ENCODE peak calls at places on chromosomes 3 and 15, in six cellular contexts. R is hepatocyte, S is GM23248, L is fibroblast of lung, U is astrocyte, K is PC-3. H is an unnamed sample. For H3K4me1, the result is how much of the 10 kb centered on the place peaks cover.

GRCh38 chr3:8509961-8510360 is 8.3 kb downstream of the LMCD1 start:
- DNase-seq in R (no peak), S (peak), L (peak), U (peak), K (peak), H (no peak)

GRCh38 chr3:71708478-71709098 is 16.6 kb downstream of the EIF4E3 start:
- DNase-seq in R (no peak), S (no peak), L (no peak), U (no peak), K (no peak), H (no peak)

GRCh38 chr3:56985460-56986327 is 74.8 kb upstream of the SPATA12 start:
- DNase-seq in R (no peak), S (peak), L (peak), U (peak), K (no peak), H (no peak)

GRCh38 chr3:101675709-101676218 is 1.2 kb downstream of the ZBTB11 start:
- DNase-seq in R (peak), S (no peak), L (no peak), U (no peak), K (peak), H (no peak)

GRCh38 chr3:180322829-180323228 is 279.1 kb upstream of the TTC14 start:
- DNase-seq in R (no peak), S (no peak), L (no peak), U (no peak), K (no peak), H (no peak)

GRCh38 chr3:11549580-11550140 is 94.1 kb downstream of the VGLL4 start:
- DNase-seq in R (no peak), S (peak), L (no peak), U (no peak), K (no peak), H (no peak)

GRCh38 chr15:80856809-80857377 is 77.7 kb downstream of the CEMIP start:
- DNase-seq in R (no peak), S (peak), L (peak), U (no peak), K (peak), H (no peak)

GRCh38 chr3:114974387-114974786 is 172.7 kb downstream of the ZBTB20 start:
- DNase-seq in R (no peak), S (no peak), L (no peak), U (no peak), K (no peak), H (no peak)

GRCh38 chr3:160368804-160369203 is 30.2 kb downstream of the IFT80 start:
- DNase-seq in R (no peak), S (no peak), L (no peak), U (no peak), K (peak), H (no peak)

GRCh38 chr15:78302579-78302978 is 3.2 kb upstream of the SKIC8 start:
- DNase-seq in R (no peak), S (peak), L (peak), U (peak), K (peak), H (no peak)

GRCh38 chr3:133466531-133467386 is 66.9 kb downstream of the BFSP2 start:
- DNase-seq in R (no peak), S (no peak), L (no peak), U (no peak), K (no peak), H (no peak)

GRCh38 chr15:86538141-86538540 is 458.5 kb downstream of the AGBL1 start:
- DNase-seq in R (no peak), S (no peak), L (peak), U (peak), K (no peak), H (no peak)

GRCh38 chr15:86541540-86541939 is 461.9 kb downstream of the AGBL1 start:
- DNase-seq in R (no peak), S (no peak), L (no peak), U (no peak), K (no peak), H (no peak)

GRCh38 chr15:86540840-86541467 is 461.3 kb downstream of the AGBL1 start:
- DNase-seq in R (no peak), S (no peak), L (no peak), U (no peak), K (no peak), H (no peak)
- H2AFZ ChIP-seq in R (no peak), S (no peak), L (no peak), U (no peak), K (no peak), H (no peak)

GRCh38 chr15:90557147-90557546 is 27.4 kb downstream of the CRTC3 start:
- DNase-seq in R (no peak), S (no peak), L (no peak), U (no peak), K (no peak), H (no peak)

GRCh38 chr15:90558182-90558581 is 28.5 kb downstream of the CRTC3 start:
- DNase-seq in R (peak), S (peak), L (no peak), U (no peak), K (no peak), H (no peak)

GRCh38 chr15:90560229-90560771 is 30.6 kb downstream of the CRTC3 start:
- DNase-seq in R (peak), S (peak), L (peak), U (peak), K (no peak), H (no peak)

GRCh38 chr15:90557651-90558084 is 27.9 kb downstream of the CRTC3 start:
- DNase-seq in R (peak), S (peak), L (peak), U (peak), K (no peak), H (no peak)

DNA sequence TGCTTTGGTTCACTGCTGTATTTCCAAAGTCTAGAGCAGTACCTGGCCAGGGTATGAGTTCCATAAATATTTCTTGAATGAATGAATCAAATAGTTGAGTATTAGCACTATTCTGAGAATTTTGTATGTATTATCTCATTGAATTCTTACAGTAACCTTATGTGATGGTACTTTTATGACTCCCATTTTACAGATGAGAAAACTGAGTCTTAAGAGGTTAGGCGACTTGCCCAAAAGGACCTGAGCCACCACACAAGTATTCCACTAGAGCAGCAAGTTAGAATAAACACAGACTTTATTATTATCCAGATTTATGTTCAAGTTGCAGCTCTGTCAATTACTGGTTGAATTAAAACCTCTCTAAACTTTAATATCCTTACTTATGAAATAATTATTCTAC is 29.4 kb downstream of the CRTC3 start:
- DNase-seq in R (no peak), S (no peak), L (no peak), U (no peak), K (no peak), H (no peak)
- H3K4me1 ChIP-seq in R (half or more), S (half or more), L (under half), U (under half), K (under half), H (under half)

GRCh38 chr3:10406414-10406813 is 85.5 kb upstream of the SEC13 start:
- DNase-seq in R (no peak), S (no peak), L (no peak), U (no peak), K (no peak), H (no peak)

GRCh38 chr3:10405816-10406215 is 84.9 kb upstream of the SEC13 start:
- DNase-seq in R (no peak), S (no peak), L (no peak), U (no peak), K (no peak), H (no peak)

GRCh38 chr3:10404377-10404776 is 83.5 kb upstream of the SEC13 start:
- DNase-seq in R (no peak), S (no peak), L (no peak), U (no peak), K (no peak), H (no peak)

GRCh38 chr3:10407361-10407760 is 86.4 kb upstream of the SEC13 start:
- DNase-seq in R (no peak), S (no peak), L (no peak), U (no peak), K (no peak), H (no peak)

GRCh38 chr3:10404876-10405275 is 84.0 kb upstream of the SEC13 start:
- DNase-seq in R (no peak), S (no peak), L (no peak), U (no peak), K (no peak), H (no peak)
- H2AFZ ChIP-seq in R (no peak), S (no peak), L (no peak), U (no peak), K (no peak), H (no peak)

GRCh38 chr15:31297221-31297879 is 29.3 kb upstream of the KLF13 start:
- DNase-seq in R (no peak), S (no peak), L (no peak), U (no peak), K (no peak), H (no peak)

GRCh38 chr15:31298707-31299172 is 27.9 kb upstream of the KLF13 start:
- DNase-seq in R (no peak), S (no peak), L (no peak), U (no peak), K (no peak), H (no peak)

GRCh38 chr15:31295660-31296059 is 31.0 kb upstream of the KLF13 start:
- DNase-seq in R (no peak), S (no peak), L (no peak), U (no peak), K (no peak), H (no peak)

GRCh38 chr15:31297880-31298456 is 28.7 kb upstream of the KLF13 start:
- DNase-seq in R (peak), S (no peak), L (no peak), U (no peak), K (peak), H (no peak)

DNA sequence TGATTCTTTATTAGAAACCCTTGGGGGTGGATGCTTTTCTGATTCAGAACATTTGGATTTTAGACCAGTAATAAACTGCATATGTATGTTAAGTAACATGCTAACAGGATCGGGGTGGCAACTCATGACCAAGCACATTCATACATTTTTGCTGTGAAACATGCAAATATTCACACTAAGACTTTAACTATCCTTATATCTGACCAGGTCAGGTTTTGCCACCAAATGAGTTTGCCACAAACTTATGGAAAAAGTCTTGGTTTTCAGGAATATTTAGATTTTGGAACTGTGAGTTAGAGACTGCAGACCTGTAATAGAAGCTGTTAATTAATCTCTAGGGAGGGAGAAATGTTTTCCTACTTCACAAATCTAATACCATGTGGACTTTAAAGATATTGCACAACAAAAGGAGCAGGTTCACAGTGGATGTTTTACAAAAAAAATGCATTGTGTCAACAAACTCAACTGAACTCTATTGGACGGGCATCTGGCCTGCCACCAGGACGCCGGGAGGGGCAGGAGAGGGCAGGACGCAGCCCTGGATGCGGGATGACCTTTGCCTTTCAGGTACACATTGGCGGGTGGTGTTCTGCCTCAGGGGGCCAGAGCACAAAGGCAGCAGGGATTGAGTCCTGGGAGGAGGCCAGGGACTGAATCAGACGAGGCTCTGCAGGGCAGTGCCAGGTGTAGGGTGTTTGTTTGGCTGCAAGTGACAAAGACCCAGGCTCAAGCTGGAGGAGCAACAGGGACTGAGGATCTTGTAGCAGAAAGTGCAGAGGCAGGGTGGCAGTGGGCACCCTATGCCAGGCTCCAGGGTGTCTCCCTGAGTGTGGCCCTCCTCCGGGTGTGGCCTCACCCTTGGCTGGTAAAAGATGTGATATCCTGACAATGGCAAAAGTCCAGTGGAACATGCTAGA is 30.1 kb upstream of the KLF13 start:
- DNase-seq in R (peak), S (no peak), L (no peak), U (no peak), K (peak), H (no peak)
- H3K4me1 ChIP-seq in R (under half), S (under half), L (under half), U (under half), K (under half), H (under half)

DNA sequence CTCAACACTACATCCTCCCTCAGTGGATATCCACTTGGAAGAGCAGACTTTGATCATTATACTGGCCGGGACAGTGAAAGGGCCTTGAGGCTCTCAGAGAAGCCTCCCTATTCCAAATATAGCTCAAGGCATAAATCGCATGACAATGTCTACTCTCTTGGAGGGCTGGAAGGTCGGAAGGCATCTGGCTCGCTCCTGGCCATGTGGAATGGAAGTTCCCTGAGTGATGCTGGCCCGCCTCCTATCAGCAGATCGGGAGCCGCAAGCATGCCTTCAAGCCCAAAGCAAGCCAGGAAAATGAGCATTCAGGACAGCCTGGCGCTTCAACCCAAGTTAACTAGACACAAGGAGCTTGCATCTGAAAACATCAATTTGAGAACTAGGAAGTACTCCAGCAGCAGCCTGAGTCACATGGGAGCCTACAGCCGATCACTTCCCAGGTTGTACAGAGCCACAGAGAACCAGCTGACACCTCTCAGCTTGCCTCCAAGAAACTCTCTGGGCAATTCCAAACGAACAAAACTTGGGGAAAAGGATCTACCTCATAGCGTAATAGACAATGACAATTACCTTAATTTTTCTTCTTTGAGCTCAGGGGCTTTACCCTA is 25.4 kb downstream of the PHLDB2 start:
- DNase-seq in R (no peak), S (no peak), L (no peak), U (no peak), K (no peak), H (no peak)
- H2AFZ ChIP-seq in R (no peak), S (no peak), L (no peak), U (no peak), K (no peak), H (no peak)

GRCh38 chr3:111761309-111761795 is 97.7 kb upstream of the PHLDB2 start:
- DNase-seq in R (no peak), S (peak), L (peak), U (peak), K (peak), H (peak)
- H3K4me1 ChIP-seq in R (under half), S (half or more), L (under half), U (under half), K (under half), H (half or more)

H was measured in keratinocyte.